ENCODE peak calls at places on chromosomes 13 and 19, in six cellular contexts. Q, D, F, O, L and E are unnamed samples.

GRCh38 chr19:18408053-18408476 is 10.6 kb upstream of the LRRC25 start:
- DNase-seq in L (peak), F (peak), O (no peak), Q (no peak), D (peak), E (peak)

GRCh38 chr19:45045671-45046353 is 7.0 kb downstream of the CLASRP start:
- DNase-seq in D (peak), Q (no peak), L (no peak), O (no peak), F (no peak), E (no peak)

GRCh38 chr13:38783992-38784875 is 97.4 kb downstream of the FREM2 start:
- DNase-seq in Q (no peak), L (no peak), F (peak), D (peak), O (no peak), E (peak)

GRCh38 chr13:112943309-112944125 is 25.5 kb upstream of the MCF2L start:
- DNase-seq in Q (peak), F (peak), O (no peak), L (no peak), D (peak), E (peak)

GRCh38 chr19:16671652-16672274 is 10.8 kb downstream of the TMEM38A start:
- DNase-seq in O (no peak), F (peak), D (no peak), Q (no peak), L (no peak), E (no peak)

GRCh38 chr13:114015608-114016295 is 41.9 kb upstream of the C13orf46 start:
- DNase-seq in L (no peak), Q (no peak), O (no peak), D (peak), F (peak), E (peak)

GRCh38 chr13:45162194-45162593 is 38.7 kb downstream of the KCTD4 start:
- DNase-seq in D (no peak), O (no peak), Q (no peak), F (no peak), L (no peak), E (no peak)

GRCh38 chr13:109000207-109000606 is 370.8 kb downstream of the MYO16 start:
- DNase-seq in Q (no peak), L (no peak), F (no peak), D (no peak), O (no peak), E (no peak)

GRCh38 chr19:13637664-13638063 is 126.7 kb upstream of the MRI1 start:
- DNase-seq in Q (no peak), F (no peak), L (no peak), O (peak), D (no peak), E (no peak)

GRCh38 chr13:20424959-20425358 is 100.7 kb downstream of the CRYL1 start:
- DNase-seq in L (no peak), Q (no peak), D (no peak), F (no peak), O (no peak), E (no peak)

GRCh38 chr19:39070888-39071287 is 13.3 kb upstream of the ACP7 start:
- DNase-seq in F (no peak), D (no peak), Q (no peak), O (no peak), L (no peak), E (no peak)

GRCh38 chr13:33016414-33017409 is at the start of gene KL:
- DNase-seq in L (no peak), F (peak), O (no peak), D (peak), Q (peak), E (peak)

GRCh38 chr13:93646247-93646646 is 419.6 kb downstream of the GPC6 start:
- DNase-seq in L (no peak), D (no peak), Q (no peak), F (no peak), O (no peak), E (no peak)

GRCh38 chr13:65497265-65497664 is 1732.9 kb downstream of the PCDH9 start:
- DNase-seq in Q (no peak), D (no peak), O (peak), L (no peak), F (no peak), E (no peak)

GRCh38 chr19:2952953-2953481 is 8.2 kb upstream of the ZNF77 start:
- DNase-seq in D (peak), O (no peak), F (peak), Q (no peak), L (no peak), E (no peak)

GRCh38 chr19:17610384-17610783 is 54.9 kb downstream of the COLGALT1 start:
- DNase-seq in D (no peak), L (peak), F (no peak), Q (no peak), O (peak), E (no peak)

GRCh38 chr13:49731766-49732165 is 40.5 kb upstream of the EBPL start:
- DNase-seq in Q (no peak), F (no peak), D (no peak), L (no peak), O (no peak), E (no peak)

GRCh38 chr13:110377178-110378175 is 70.4 kb downstream of the COL4A2 start:
- DNase-seq in Q (no peak), D (no peak), F (no peak), L (no peak), O (no peak), E (no peak)

GRCh38 chr13:26619321-26619720 is 61.8 kb downstream of the WASF3 start:
- DNase-seq in F (no peak), D (no peak), L (no peak), Q (no peak), O (no peak), E (no peak)

GRCh38 chr13:84831666-84832657 is 949.7 kb upstream of the SLITRK1 start:
- DNase-seq in F (no peak), O (no peak), Q (no peak), D (no peak), L (no peak), E (no peak)

GRCh38 chr19:55232284-55232597 is 3.7 kb upstream of the TMEM86B start:
- DNase-seq in Q (no peak), F (no peak), O (no peak), D (no peak), L (no peak), E (no peak)

GRCh38 chr13:33868343-33868994 is 50.5 kb downstream of the RFC3 start:
- DNase-seq in O (no peak), Q (no peak), L (no peak), D (no peak), F (no peak), E (no peak)

GRCh38 chr19:3700242-3701032 is at the start of gene PIP5K1C:
- DNase-seq in Q (peak), F (peak), L (peak), D (peak), O (peak), E (peak)

GRCh38 chr19:34504809-34505291 is 23.3 kb downstream of the WTIP start:
- DNase-seq in L (no peak), O (no peak), D (no peak), F (no peak), Q (peak), E (no peak)

GRCh38 chr13:45398862-45399261 is 19.3 kb downstream of the SLC25A30 start:
- DNase-seq in Q (no peak), F (no peak), D (no peak), O (no peak), L (no peak), E (no peak)

GRCh38 chr13:103883152-103883551 is 816.9 kb upstream of the SLC10A2 start:
- DNase-seq in F (peak), D (peak), Q (peak), O (peak), L (no peak), E (peak)

GRCh38 chr13:85347251-85347650 is 452.0 kb downstream of the SLITRK6 start:
- DNase-seq in Q (no peak), L (no peak), D (no peak), O (no peak), F (no peak), E (no peak)

GRCh38 chr13:35723061-35723461 is 246.6 kb upstream of the MAB21L1 start:
- DNase-seq in F (peak), Q (no peak), L (no peak), O (no peak), D (no peak), E (no peak)
- TF ChIP-seq POLR2AphosphoS5 in F (no peak), Q (no peak), L (no peak), O (no peak), D (peak), E (peak)

GRCh38 chr19:50723735-50724521 is 764 bp downstream of the CLEC11A start:
- DNase-seq in O (no peak), Q (no peak), D (no peak), L (no peak), F (no peak), E (no peak)
- TF ChIP-seq POLR2A in O (no peak), Q (no peak), D (no peak), L (no peak), F (no peak), E (no peak)

DNA sequence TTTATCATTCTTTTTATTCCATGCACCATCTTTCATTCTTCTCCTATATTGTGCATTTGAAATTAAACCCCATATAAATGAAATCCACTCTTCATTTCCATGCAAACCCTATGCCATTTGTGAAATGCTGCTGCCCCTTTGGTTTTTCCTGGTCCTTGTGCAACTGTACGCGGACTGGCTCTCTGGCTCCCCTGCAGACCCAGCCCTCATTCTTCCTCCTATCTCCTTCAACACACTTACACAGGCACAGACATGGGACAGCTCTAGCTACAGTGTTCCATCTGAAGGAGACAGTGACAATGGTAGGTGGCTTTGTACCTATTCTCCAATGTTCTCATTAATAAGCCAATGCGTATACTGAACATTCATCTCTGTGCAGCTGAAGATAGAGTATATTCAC is 81.6 kb downstream of the ESD start:
- DNase-seq in O (no peak), D (no peak), Q (no peak), F (no peak), L (no peak), E (no peak)
- TF ChIP-seq CTCF in O (no peak), D (no peak), Q (no peak), F (no peak), L (no peak), E (no peak)

DNA sequence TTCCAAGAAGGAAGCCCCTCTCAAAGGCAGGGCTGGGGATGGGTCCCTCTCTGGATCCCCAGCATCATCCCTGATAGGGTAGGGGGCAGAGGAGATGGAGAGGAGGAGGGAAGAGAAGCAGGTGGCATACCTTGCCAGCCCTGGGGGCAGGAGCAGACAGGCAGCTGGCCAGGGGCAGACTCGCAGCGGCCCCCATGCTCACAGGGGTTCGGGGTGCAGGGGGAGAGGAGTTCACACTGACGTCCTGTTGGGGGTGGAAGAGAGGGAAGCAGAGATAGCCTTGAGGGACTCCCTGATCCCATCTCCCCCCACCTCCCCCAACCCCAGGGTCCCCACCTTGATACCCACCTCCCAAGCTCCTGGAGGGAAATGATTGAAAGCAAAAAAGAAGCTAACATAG is 16.0 kb downstream of the NOTCH3 start:
- DNase-seq in D (no peak), F (no peak), O (no peak), L (no peak), Q (no peak), E (no peak)
- TF ChIP-seq POLR2AphosphoS5 in D (no peak), F (no peak), O (no peak), L (no peak), Q (no peak), E (no peak)

GRCh38 chr19:7488736-7489353 is at the start of gene PEX11G:
- DNase-seq in D (peak), L (peak), O (peak), Q (peak), F (peak), E (peak)
- TF ChIP-seq POLR2A in D (no peak), L (peak), O (peak), Q (no peak), F (peak), E (peak)

GRCh38 chr13:23599083-23599925 is 29.1 kb downstream of the TNFRSF19 start:
- DNase-seq in F (no peak), O (no peak), Q (no peak), D (no peak), L (no peak), E (no peak)
- TF ChIP-seq CTCF in F (no peak), O (no peak), Q (no peak), D (no peak), L (no peak), E (no peak)

DNA sequence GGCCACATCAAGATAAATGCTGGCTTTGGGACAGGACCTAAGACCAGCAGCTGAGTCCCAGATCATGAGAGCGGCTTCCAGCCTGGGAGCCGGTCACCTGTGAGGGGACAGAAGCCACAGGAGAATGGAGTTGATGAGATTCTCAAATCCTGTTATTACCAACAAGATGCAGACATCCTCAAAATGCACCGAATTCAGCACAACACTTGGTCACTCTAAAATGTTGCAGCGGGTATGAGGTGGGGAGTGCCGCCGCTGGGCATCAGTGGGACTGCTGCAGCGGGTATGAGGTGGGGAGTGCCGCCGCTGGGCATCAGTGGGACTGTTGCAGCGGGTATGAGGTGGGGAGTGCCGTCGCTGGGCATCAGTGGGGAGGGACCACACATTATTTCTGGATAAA is 21.2 kb downstream of the RANBP3 start:
- DNase-seq in L (no peak), Q (no peak), O (no peak), F (no peak), D (no peak), E (no peak)
- TF ChIP-seq POLR2AphosphoS5 in L (no peak), Q (no peak), O (no peak), F (no peak), D (no peak), E (no peak)